ENCODE peak calls at places on chromosomes 11 and 22, in eight cellular contexts. One of them, this sample, is unnamed.

GRCh38 chr22:38347181-38347943 is 30.1 kb upstream of the CSNK1E start:
- DNase-seq in adrenal gland: no peak
- DNase-seq in kidney: peak; percentile 54
- DNase-seq in GM23338: no peak
- DNase-seq in EH: no peak
- DNase-seq in amniotic stem cell: no peak
- DNase-seq in natural killer cell: no peak
- DNase-seq in stimulated activated CD4-positive, alpha-beta T cell treated with anti-CD3 and anti-CD28 coated beads, Interleukin-12 subunit alpha, Interleukin-12 subunit beta, amount 100 ng/mL, for 4 hours: no peak
- DNase-seq in this sample: no peak

GRCh38 chr11:1835671-1836010 is 851 bp downstream of the SYT8 start:
- DNase-seq in adrenal gland: peak; percentile 7
- DNase-seq in kidney: no peak
- DNase-seq in GM23338: no peak
- DNase-seq in EH: no peak
- DNase-seq in amniotic stem cell: no peak
- DNase-seq in natural killer cell: no peak
- DNase-seq in stimulated activated CD4-positive, alpha-beta T cell treated with anti-CD3 and anti-CD28 coated beads, Interleukin-12 subunit alpha, Interleukin-12 subunit beta, amount 100 ng/mL, for 4 hours: no peak
- DNase-seq in this sample: no peak

GRCh38 chr11:132312161-132312560 is 941.7 kb downstream of the NTM start:
- DNase-seq in adrenal gland: no peak
- DNase-seq in kidney: no peak
- DNase-seq in GM23338: no peak
- DNase-seq in EH: peak; percentile 64
- DNase-seq in amniotic stem cell: no peak
- DNase-seq in natural killer cell: no peak
- DNase-seq in stimulated activated CD4-positive, alpha-beta T cell treated with anti-CD3 and anti-CD28 coated beads, Interleukin-12 subunit alpha, Interleukin-12 subunit beta, amount 100 ng/mL, for 4 hours: no peak
- DNase-seq in this sample: no peak

GRCh38 chr11:15579287-15580001 is 464.7 kb downstream of the INSC start:
- DNase-seq in adrenal gland: no peak
- DNase-seq in kidney: no peak
- DNase-seq in GM23338: no peak
- DNase-seq in EH: no peak
- DNase-seq in amniotic stem cell: no peak
- DNase-seq in natural killer cell: no peak
- DNase-seq in stimulated activated CD4-positive, alpha-beta T cell treated with anti-CD3 and anti-CD28 coated beads, Interleukin-12 subunit alpha, Interleukin-12 subunit beta, amount 100 ng/mL, for 4 hours: no peak
- DNase-seq in this sample: no peak

GRCh38 chr11:540583-541432 is 3.5 kb downstream of the LRRC56 start:
- DNase-seq in adrenal gland: no peak
- DNase-seq in kidney: peak; percentile 66
- DNase-seq in GM23338: no peak
- DNase-seq in EH: no peak
- DNase-seq in amniotic stem cell: no peak
- DNase-seq in natural killer cell: no peak
- DNase-seq in stimulated activated CD4-positive, alpha-beta T cell treated with anti-CD3 and anti-CD28 coated beads, Interleukin-12 subunit alpha, Interleukin-12 subunit beta, amount 100 ng/mL, for 4 hours: no peak
- DNase-seq in this sample: no peak

GRCh38 chr11:46896719-46897406 is 21.5 kb downstream of the LRP4 start:
- DNase-seq in adrenal gland: no peak
- DNase-seq in kidney: no peak
- DNase-seq in GM23338: peak; percentile 44
- DNase-seq in EH: peak; percentile 66
- DNase-seq in amniotic stem cell: peak; percentile 40
- DNase-seq in natural killer cell: no peak
- DNase-seq in stimulated activated CD4-positive, alpha-beta T cell treated with anti-CD3 and anti-CD28 coated beads, Interleukin-12 subunit alpha, Interleukin-12 subunit beta, amount 100 ng/mL, for 4 hours: no peak
- DNase-seq in this sample: no peak

GRCh38 chr11:62707277-62707771 is at the start of the genes BSCL2 and GNG3:
- DNase-seq in adrenal gland: peak; percentile 41
- DNase-seq in kidney: no peak
- DNase-seq in GM23338: peak; percentile 99
- DNase-seq in EH: no peak
- DNase-seq in amniotic stem cell: no peak
- DNase-seq in natural killer cell: no peak
- DNase-seq in stimulated activated CD4-positive, alpha-beta T cell treated with anti-CD3 and anti-CD28 coated beads, Interleukin-12 subunit alpha, Interleukin-12 subunit beta, amount 100 ng/mL, for 4 hours: no peak
- DNase-seq in this sample: no peak

GRCh38 chr22:27627901-27628300 is 173.7 kb downstream of the MN1 start:
- DNase-seq in adrenal gland: no peak
- DNase-seq in kidney: no peak
- DNase-seq in GM23338: no peak
- DNase-seq in EH: no peak
- DNase-seq in amniotic stem cell: no peak
- DNase-seq in natural killer cell: no peak
- DNase-seq in stimulated activated CD4-positive, alpha-beta T cell treated with anti-CD3 and anti-CD28 coated beads, Interleukin-12 subunit alpha, Interleukin-12 subunit beta, amount 100 ng/mL, for 4 hours: no peak
- DNase-seq in this sample: no peak

GRCh38 chr11:128532016-128532570 is 55.3 kb downstream of the ETS1 start:
- DNase-seq in adrenal gland: no peak
- DNase-seq in kidney: no peak
- DNase-seq in GM23338: no peak
- DNase-seq in EH: no peak
- DNase-seq in amniotic stem cell: no peak
- DNase-seq in natural killer cell: no peak
- DNase-seq in stimulated activated CD4-positive, alpha-beta T cell treated with anti-CD3 and anti-CD28 coated beads, Interleukin-12 subunit alpha, Interleukin-12 subunit beta, amount 100 ng/mL, for 4 hours: no peak
- DNase-seq in this sample: no peak

GRCh38 chr11:67374571-67375276 is 1.3 kb upstream of the CLCF1 start:
- DNase-seq in adrenal gland: no peak
- DNase-seq in kidney: peak; percentile 84
- DNase-seq in GM23338: no peak
- DNase-seq in EH: peak; percentile 62
- DNase-seq in amniotic stem cell: no peak
- DNase-seq in natural killer cell: no peak
- DNase-seq in stimulated activated CD4-positive, alpha-beta T cell treated with anti-CD3 and anti-CD28 coated beads, Interleukin-12 subunit alpha, Interleukin-12 subunit beta, amount 100 ng/mL, for 4 hours: no peak
- DNase-seq in this sample: no peak

GRCh38 chr11:1278766-1279673 is 30.4 kb downstream of the TOLLIP start:
- DNase-seq in adrenal gland: no peak
- DNase-seq in kidney: peak; percentile 64
- DNase-seq in GM23338: no peak
- DNase-seq in EH: no peak
- DNase-seq in amniotic stem cell: no peak
- DNase-seq in natural killer cell: no peak
- DNase-seq in stimulated activated CD4-positive, alpha-beta T cell treated with anti-CD3 and anti-CD28 coated beads, Interleukin-12 subunit alpha, Interleukin-12 subunit beta, amount 100 ng/mL, for 4 hours: no peak
- DNase-seq in this sample: no peak

GRCh38 chr11:82949352-82949751 is 47.8 kb downstream of the DDIAS start:
- DNase-seq in adrenal gland: no peak
- DNase-seq in kidney: no peak
- DNase-seq in GM23338: no peak
- DNase-seq in EH: no peak
- DNase-seq in amniotic stem cell: no peak
- DNase-seq in natural killer cell: no peak
- DNase-seq in stimulated activated CD4-positive, alpha-beta T cell treated with anti-CD3 and anti-CD28 coated beads, Interleukin-12 subunit alpha, Interleukin-12 subunit beta, amount 100 ng/mL, for 4 hours: no peak
- DNase-seq in this sample: no peak

GRCh38 chr22:32804823-32805585 is 3.5 kb downstream of the TIMP3 start:
- DNase-seq in adrenal gland: peak; percentile 49
- DNase-seq in kidney: no peak
- DNase-seq in GM23338: no peak
- DNase-seq in EH: no peak
- DNase-seq in amniotic stem cell: no peak
- DNase-seq in natural killer cell: no peak
- DNase-seq in stimulated activated CD4-positive, alpha-beta T cell treated with anti-CD3 and anti-CD28 coated beads, Interleukin-12 subunit alpha, Interleukin-12 subunit beta, amount 100 ng/mL, for 4 hours: no peak
- DNase-seq in this sample: no peak

GRCh38 chr11:64447717-64448598 is 89.0 kb downstream of the RPS6KA4 start:
- DNase-seq in adrenal gland: peak; percentile 38
- DNase-seq in kidney: peak; percentile 83
- DNase-seq in GM23338: peak; percentile 53
- DNase-seq in EH: peak; percentile 56
- DNase-seq in amniotic stem cell: no peak
- DNase-seq in natural killer cell: no peak
- DNase-seq in stimulated activated CD4-positive, alpha-beta T cell treated with anti-CD3 and anti-CD28 coated beads, Interleukin-12 subunit alpha, Interleukin-12 subunit beta, amount 100 ng/mL, for 4 hours: no peak
- DNase-seq in this sample: no peak

GRCh38 chr11:49208006-49208721 is at the start of gene FOLH1:
- DNase-seq in adrenal gland: no peak
- DNase-seq in kidney: peak; percentile 62
- DNase-seq in GM23338: peak; percentile 74
- DNase-seq in EH: no peak
- DNase-seq in amniotic stem cell: no peak
- DNase-seq in natural killer cell: no peak
- DNase-seq in stimulated activated CD4-positive, alpha-beta T cell treated with anti-CD3 and anti-CD28 coated beads, Interleukin-12 subunit alpha, Interleukin-12 subunit beta, amount 100 ng/mL, for 4 hours: no peak
- DNase-seq in this sample: no peak

GRCh38 chr11:105769627-105770026 is 159.8 kb downstream of the GRIA4 start:
- DNase-seq in adrenal gland: no peak
- DNase-seq in kidney: no peak
- DNase-seq in GM23338: no peak
- DNase-seq in EH: no peak
- DNase-seq in amniotic stem cell: no peak
- DNase-seq in natural killer cell: no peak
- DNase-seq in stimulated activated CD4-positive, alpha-beta T cell treated with anti-CD3 and anti-CD28 coated beads, Interleukin-12 subunit alpha, Interleukin-12 subunit beta, amount 100 ng/mL, for 4 hours: no peak
- DNase-seq in this sample: no peak

GRCh38 chr11:61699737-61700160 is 19.6 kb downstream of the DAGLA start:
- DNase-seq in adrenal gland: peak; percentile 69
- DNase-seq in kidney: peak; percentile 90
- DNase-seq in GM23338: no peak
- DNase-seq in EH: no peak
- DNase-seq in amniotic stem cell: no peak
- DNase-seq in natural killer cell: no peak
- DNase-seq in stimulated activated CD4-positive, alpha-beta T cell treated with anti-CD3 and anti-CD28 coated beads, Interleukin-12 subunit alpha, Interleukin-12 subunit beta, amount 100 ng/mL, for 4 hours: no peak
- DNase-seq in this sample: no peak

GRCh38 chr11:14914536-14914935 is 22.5 kb upstream of the CYP2R1 start:
- DNase-seq in adrenal gland: no peak
- DNase-seq in kidney: no peak
- DNase-seq in GM23338: no peak
- DNase-seq in EH: no peak
- DNase-seq in amniotic stem cell: no peak
- DNase-seq in natural killer cell: no peak
- DNase-seq in stimulated activated CD4-positive, alpha-beta T cell treated with anti-CD3 and anti-CD28 coated beads, Interleukin-12 subunit alpha, Interleukin-12 subunit beta, amount 100 ng/mL, for 4 hours: no peak
- DNase-seq in this sample: no peak

GRCh38 chr11:79314906-79315689 is 125.7 kb downstream of the TENM4 start:
- DNase-seq in adrenal gland: no peak
- DNase-seq in kidney: no peak
- DNase-seq in GM23338: peak; percentile 82
- DNase-seq in EH: peak; percentile 17
- DNase-seq in amniotic stem cell: no peak
- DNase-seq in natural killer cell: no peak
- DNase-seq in stimulated activated CD4-positive, alpha-beta T cell treated with anti-CD3 and anti-CD28 coated beads, Interleukin-12 subunit alpha, Interleukin-12 subunit beta, amount 100 ng/mL, for 4 hours: no peak
- DNase-seq in this sample: no peak

GRCh38 chr11:74633406-74634393 is 41.3 kb downstream of the POLD3 start:
- DNase-seq in adrenal gland: no peak
- DNase-seq in kidney: no peak
- DNase-seq in GM23338: no peak
- DNase-seq in EH: no peak
- DNase-seq in amniotic stem cell: no peak
- DNase-seq in natural killer cell: no peak
- DNase-seq in stimulated activated CD4-positive, alpha-beta T cell treated with anti-CD3 and anti-CD28 coated beads, Interleukin-12 subunit alpha, Interleukin-12 subunit beta, amount 100 ng/mL, for 4 hours: no peak
- DNase-seq in this sample: no peak

GRCh38 chr11:111402411-111402810 is 23.3 kb upstream of the POU2AF1 start:
- DNase-seq in adrenal gland: no peak
- DNase-seq in kidney: no peak
- DNase-seq in GM23338: no peak
- DNase-seq in EH: no peak
- DNase-seq in amniotic stem cell: no peak
- DNase-seq in natural killer cell: no peak
- DNase-seq in stimulated activated CD4-positive, alpha-beta T cell treated with anti-CD3 and anti-CD28 coated beads, Interleukin-12 subunit alpha, Interleukin-12 subunit beta, amount 100 ng/mL, for 4 hours: no peak
- DNase-seq in this sample: no peak

GRCh38 chr11:73257342-73258103 is 14.6 kb upstream of the P2RY6 start:
- DNase-seq in adrenal gland: peak; percentile 79
- DNase-seq in kidney: peak; percentile 95
- DNase-seq in GM23338: peak; percentile 33
- DNase-seq in EH: peak; percentile 98
- DNase-seq in amniotic stem cell: peak; percentile 88
- DNase-seq in natural killer cell: peak; percentile 6
- DNase-seq in stimulated activated CD4-positive, alpha-beta T cell treated with anti-CD3 and anti-CD28 coated beads, Interleukin-12 subunit alpha, Interleukin-12 subunit beta, amount 100 ng/mL, for 4 hours: no peak
- DNase-seq in this sample: no peak

GRCh38 chr11:89516496-89516895 is 25.3 kb upstream of the NOX4 start:
- DNase-seq in adrenal gland: no peak
- DNase-seq in kidney: no peak
- DNase-seq in GM23338: no peak
- DNase-seq in EH: peak; percentile 6
- DNase-seq in amniotic stem cell: no peak
- DNase-seq in natural killer cell: no peak
- DNase-seq in stimulated activated CD4-positive, alpha-beta T cell treated with anti-CD3 and anti-CD28 coated beads, Interleukin-12 subunit alpha, Interleukin-12 subunit beta, amount 100 ng/mL, for 4 hours: no peak
- DNase-seq in this sample: no peak

GRCh38 chr11:65275906-65276305 is 14.1 kb downstream of the POLA2 start:
- DNase-seq in adrenal gland: no peak
- DNase-seq in kidney: no peak
- DNase-seq in GM23338: no peak
- DNase-seq in EH: no peak
- DNase-seq in amniotic stem cell: no peak
- DNase-seq in natural killer cell: no peak
- DNase-seq in stimulated activated CD4-positive, alpha-beta T cell treated with anti-CD3 and anti-CD28 coated beads, Interleukin-12 subunit alpha, Interleukin-12 subunit beta, amount 100 ng/mL, for 4 hours: no peak
- DNase-seq in this sample: no peak

This sample was measured in activated T-cell treated with anti-CD3 and anti-CD28 coated beads for 24 hours.